ENCODE peak calls at places on chromosomes 12 and 14, in five cellular contexts. One of them, this sample, is unnamed.

GRCh38 chr12:87217486-87217885 is 811.7 kb downstream of the C12orf50 start:
- DNase-seq in mesothelial cell of epicardium: no peak
- DNase-seq in MCF 10A: no peak
- DNase-seq in activated T-helper 1 cell treated with anti-CD3 and anti-CD28 coated beads, Interleukin-12 subunit alpha, Interleukin-12 subunit beta, Interleukin-2, Interleukin-4 antibody, amounts not matched to agents 30 ng/mL and 10 ng/mL and 1 ng/mL, durations not matched to agents 14 hours and 24 hours and 36 hours: no peak
- DNase-seq in progenitor cell of endocrine pancreas: no peak
- DNase-seq in this sample: no peak

GRCh38 chr12:101823039-101823438 is 7.7 kb downstream of the GNPTAB start:
- DNase-seq in activated T-helper 1 cell treated with anti-CD3 and anti-CD28 coated beads, Interleukin-12 subunit alpha, Interleukin-12 subunit beta, Interleukin-2, Interleukin-4 antibody, amounts not matched to agents 30 ng/mL and 10 ng/mL and 1 ng/mL, durations not matched to agents 14 hours and 24 hours and 36 hours: no peak
- DNase-seq in progenitor cell of endocrine pancreas: no peak
- DNase-seq in MCF 10A: no peak
- DNase-seq in mesothelial cell of epicardium: no peak
- DNase-seq in this sample: no peak

GRCh38 chr12:65810036-65810435 is 14.2 kb upstream of the HMGA2 start:
- DNase-seq in mesothelial cell of epicardium: no peak
- DNase-seq in activated T-helper 1 cell treated with anti-CD3 and anti-CD28 coated beads, Interleukin-12 subunit alpha, Interleukin-12 subunit beta, Interleukin-2, Interleukin-4 antibody, amounts not matched to agents 30 ng/mL and 10 ng/mL and 1 ng/mL, durations not matched to agents 14 hours and 24 hours and 36 hours: no peak
- DNase-seq in progenitor cell of endocrine pancreas: no peak
- DNase-seq in MCF 10A: no peak
- DNase-seq in this sample: peak

GRCh38 chr14:76396714-76397187 is 20.8 kb downstream of the ESRRB start:
- DNase-seq in mesothelial cell of epicardium: no peak
- DNase-seq in progenitor cell of endocrine pancreas: no peak
- DNase-seq in MCF 10A: no peak
- DNase-seq in activated T-helper 1 cell treated with anti-CD3 and anti-CD28 coated beads, Interleukin-12 subunit alpha, Interleukin-12 subunit beta, Interleukin-2, Interleukin-4 antibody, amounts not matched to agents 30 ng/mL and 10 ng/mL and 1 ng/mL, durations not matched to agents 14 hours and 24 hours and 36 hours: no peak
- DNase-seq in this sample: no peak

GRCh38 chr12:10167588-10167987 is 4.3 kb downstream of the OLR1 start:
- DNase-seq in mesothelial cell of epicardium: no peak
- DNase-seq in MCF 10A: peak
- DNase-seq in activated T-helper 1 cell treated with anti-CD3 and anti-CD28 coated beads, Interleukin-12 subunit alpha, Interleukin-12 subunit beta, Interleukin-2, Interleukin-4 antibody, amounts not matched to agents 30 ng/mL and 10 ng/mL and 1 ng/mL, durations not matched to agents 14 hours and 24 hours and 36 hours: no peak
- DNase-seq in progenitor cell of endocrine pancreas: no peak
- DNase-seq in this sample: no peak

GRCh38 chr14:68655961-68656360 is 136.9 kb downstream of the ZFP36L1 start:
- DNase-seq in mesothelial cell of epicardium: peak
- DNase-seq in activated T-helper 1 cell treated with anti-CD3 and anti-CD28 coated beads, Interleukin-12 subunit alpha, Interleukin-12 subunit beta, Interleukin-2, Interleukin-4 antibody, amounts not matched to agents 30 ng/mL and 10 ng/mL and 1 ng/mL, durations not matched to agents 14 hours and 24 hours and 36 hours: no peak
- DNase-seq in MCF 10A: peak
- DNase-seq in progenitor cell of endocrine pancreas: no peak
- DNase-seq in this sample: no peak

GRCh38 chr12:95548056-95548538 is 3.2 kb downstream of the USP44 start:
- DNase-seq in mesothelial cell of epicardium: peak
- DNase-seq in progenitor cell of endocrine pancreas: peak
- DNase-seq in activated T-helper 1 cell treated with anti-CD3 and anti-CD28 coated beads, Interleukin-12 subunit alpha, Interleukin-12 subunit beta, Interleukin-2, Interleukin-4 antibody, amounts not matched to agents 30 ng/mL and 10 ng/mL and 1 ng/mL, durations not matched to agents 14 hours and 24 hours and 36 hours: peak
- DNase-seq in MCF 10A: no peak
- DNase-seq in this sample: no peak

GRCh38 chr14:101225729-101226152 is 322.2 kb upstream of the RTL1 start:
- DNase-seq in mesothelial cell of epicardium: peak
- DNase-seq in MCF 10A: no peak
- DNase-seq in progenitor cell of endocrine pancreas: no peak
- DNase-seq in activated T-helper 1 cell treated with anti-CD3 and anti-CD28 coated beads, Interleukin-12 subunit alpha, Interleukin-12 subunit beta, Interleukin-2, Interleukin-4 antibody, amounts not matched to agents 30 ng/mL and 10 ng/mL and 1 ng/mL, durations not matched to agents 14 hours and 24 hours and 36 hours: no peak
- DNase-seq in this sample: no peak

GRCh38 chr14:50590464-50590863 is 30.5 kb downstream of the ATL1 start:
- DNase-seq in activated T-helper 1 cell treated with anti-CD3 and anti-CD28 coated beads, Interleukin-12 subunit alpha, Interleukin-12 subunit beta, Interleukin-2, Interleukin-4 antibody, amounts not matched to agents 30 ng/mL and 10 ng/mL and 1 ng/mL, durations not matched to agents 14 hours and 24 hours and 36 hours: no peak
- DNase-seq in mesothelial cell of epicardium: no peak
- DNase-seq in MCF 10A: no peak
- DNase-seq in progenitor cell of endocrine pancreas: no peak
- DNase-seq in this sample: no peak

GRCh38 chr14:100445436-100446088 is 122.4 kb downstream of the SLC25A47 start:
- DNase-seq in MCF 10A: no peak
- DNase-seq in mesothelial cell of epicardium: no peak
- DNase-seq in activated T-helper 1 cell treated with anti-CD3 and anti-CD28 coated beads, Interleukin-12 subunit alpha, Interleukin-12 subunit beta, Interleukin-2, Interleukin-4 antibody, amounts not matched to agents 30 ng/mL and 10 ng/mL and 1 ng/mL, durations not matched to agents 14 hours and 24 hours and 36 hours: no peak
- DNase-seq in progenitor cell of endocrine pancreas: no peak
- DNase-seq in this sample: no peak

GRCh38 chr12:9118161-9118560 is 2.4 kb upstream of the A2M start:
- DNase-seq in MCF 10A: no peak
- DNase-seq in progenitor cell of endocrine pancreas: no peak
- DNase-seq in mesothelial cell of epicardium: no peak
- DNase-seq in activated T-helper 1 cell treated with anti-CD3 and anti-CD28 coated beads, Interleukin-12 subunit alpha, Interleukin-12 subunit beta, Interleukin-2, Interleukin-4 antibody, amounts not matched to agents 30 ng/mL and 10 ng/mL and 1 ng/mL, durations not matched to agents 14 hours and 24 hours and 36 hours: no peak
- DNase-seq in this sample: no peak

GRCh38 chr12:93167331-93167730 is 210.4 kb upstream of the NUDT4 start:
- DNase-seq in activated T-helper 1 cell treated with anti-CD3 and anti-CD28 coated beads, Interleukin-12 subunit alpha, Interleukin-12 subunit beta, Interleukin-2, Interleukin-4 antibody, amounts not matched to agents 30 ng/mL and 10 ng/mL and 1 ng/mL, durations not matched to agents 14 hours and 24 hours and 36 hours: no peak
- DNase-seq in progenitor cell of endocrine pancreas: no peak
- DNase-seq in mesothelial cell of epicardium: no peak
- DNase-seq in MCF 10A: no peak
- DNase-seq in this sample: no peak

GRCh38 chr14:74863274-74863673 is 12.7 kb downstream of the PROX2 start:
- DNase-seq in mesothelial cell of epicardium: no peak
- DNase-seq in progenitor cell of endocrine pancreas: no peak
- DNase-seq in MCF 10A: no peak
- DNase-seq in activated T-helper 1 cell treated with anti-CD3 and anti-CD28 coated beads, Interleukin-12 subunit alpha, Interleukin-12 subunit beta, Interleukin-2, Interleukin-4 antibody, amounts not matched to agents 30 ng/mL and 10 ng/mL and 1 ng/mL, durations not matched to agents 14 hours and 24 hours and 36 hours: no peak
- DNase-seq in this sample: no peak

GRCh38 chr12:123494124-123494843 is 36.3 kb downstream of the SNRNP35 start:
- DNase-seq in activated T-helper 1 cell treated with anti-CD3 and anti-CD28 coated beads, Interleukin-12 subunit alpha, Interleukin-12 subunit beta, Interleukin-2, Interleukin-4 antibody, amounts not matched to agents 30 ng/mL and 10 ng/mL and 1 ng/mL, durations not matched to agents 14 hours and 24 hours and 36 hours: no peak
- DNase-seq in MCF 10A: no peak
- DNase-seq in progenitor cell of endocrine pancreas: no peak
- DNase-seq in mesothelial cell of epicardium: no peak
- DNase-seq in this sample: no peak

GRCh38 chr12:14612895-14613294 is 45.2 kb upstream of the PLBD1 start:
- DNase-seq in MCF 10A: no peak
- DNase-seq in mesothelial cell of epicardium: no peak
- DNase-seq in progenitor cell of endocrine pancreas: no peak
- DNase-seq in activated T-helper 1 cell treated with anti-CD3 and anti-CD28 coated beads, Interleukin-12 subunit alpha, Interleukin-12 subunit beta, Interleukin-2, Interleukin-4 antibody, amounts not matched to agents 30 ng/mL and 10 ng/mL and 1 ng/mL, durations not matched to agents 14 hours and 24 hours and 36 hours: no peak
- DNase-seq in this sample: no peak

GRCh38 chr14:79369359-79370332 is 841.7 kb downstream of the DIO2 start:
- DNase-seq in activated T-helper 1 cell treated with anti-CD3 and anti-CD28 coated beads, Interleukin-12 subunit alpha, Interleukin-12 subunit beta, Interleukin-2, Interleukin-4 antibody, amounts not matched to agents 30 ng/mL and 10 ng/mL and 1 ng/mL, durations not matched to agents 14 hours and 24 hours and 36 hours: no peak
- DNase-seq in mesothelial cell of epicardium: no peak
- DNase-seq in progenitor cell of endocrine pancreas: no peak
- DNase-seq in MCF 10A: peak
- DNase-seq in this sample: peak

GRCh38 chr12:103513875-103514274 is 18.1 kb upstream of the C12orf42 start:
- DNase-seq in activated T-helper 1 cell treated with anti-CD3 and anti-CD28 coated beads, Interleukin-12 subunit alpha, Interleukin-12 subunit beta, Interleukin-2, Interleukin-4 antibody, amounts not matched to agents 30 ng/mL and 10 ng/mL and 1 ng/mL, durations not matched to agents 14 hours and 24 hours and 36 hours: no peak
- DNase-seq in progenitor cell of endocrine pancreas: no peak
- DNase-seq in MCF 10A: no peak
- DNase-seq in mesothelial cell of epicardium: no peak
- DNase-seq in this sample: no peak

GRCh38 chr14:68987653-68988036 is 8.5 kb upstream of the ACTN1 start:
- DNase-seq in progenitor cell of endocrine pancreas: no peak
- DNase-seq in mesothelial cell of epicardium: no peak
- DNase-seq in activated T-helper 1 cell treated with anti-CD3 and anti-CD28 coated beads, Interleukin-12 subunit alpha, Interleukin-12 subunit beta, Interleukin-2, Interleukin-4 antibody, amounts not matched to agents 30 ng/mL and 10 ng/mL and 1 ng/mL, durations not matched to agents 14 hours and 24 hours and 36 hours: no peak
- DNase-seq in MCF 10A: peak
- DNase-seq in this sample: no peak

GRCh38 chr12:121805800-121806555 is 2.2 kb downstream of the SETD1B start:
- DNase-seq in MCF 10A: no peak
- DNase-seq in progenitor cell of endocrine pancreas: no peak
- DNase-seq in activated T-helper 1 cell treated with anti-CD3 and anti-CD28 coated beads, Interleukin-12 subunit alpha, Interleukin-12 subunit beta, Interleukin-2, Interleukin-4 antibody, amounts not matched to agents 30 ng/mL and 10 ng/mL and 1 ng/mL, durations not matched to agents 14 hours and 24 hours and 36 hours: no peak
- DNase-seq in mesothelial cell of epicardium: no peak
- DNase-seq in this sample: no peak

GRCh38 chr12:87828384-87828973 is 200.7 kb downstream of the C12orf50 start:
- DNase-seq in activated T-helper 1 cell treated with anti-CD3 and anti-CD28 coated beads, Interleukin-12 subunit alpha, Interleukin-12 subunit beta, Interleukin-2, Interleukin-4 antibody, amounts not matched to agents 30 ng/mL and 10 ng/mL and 1 ng/mL, durations not matched to agents 14 hours and 24 hours and 36 hours: no peak
- DNase-seq in MCF 10A: no peak
- DNase-seq in progenitor cell of endocrine pancreas: no peak
- DNase-seq in mesothelial cell of epicardium: no peak
- DNase-seq in this sample: no peak

GRCh38 chr14:80681651-80682050 is 259.9 kb downstream of the CEP128 start:
- DNase-seq in MCF 10A: no peak
- DNase-seq in activated T-helper 1 cell treated with anti-CD3 and anti-CD28 coated beads, Interleukin-12 subunit alpha, Interleukin-12 subunit beta, Interleukin-2, Interleukin-4 antibody, amounts not matched to agents 30 ng/mL and 10 ng/mL and 1 ng/mL, durations not matched to agents 14 hours and 24 hours and 36 hours: no peak
- DNase-seq in progenitor cell of endocrine pancreas: no peak
- DNase-seq in mesothelial cell of epicardium: no peak
- DNase-seq in this sample: no peak

GRCh38 chr12:27463826-27464554 is 17.5 kb downstream of the SMCO2 start:
- DNase-seq in activated T-helper 1 cell treated with anti-CD3 and anti-CD28 coated beads, Interleukin-12 subunit alpha, Interleukin-12 subunit beta, Interleukin-2, Interleukin-4 antibody, amounts not matched to agents 30 ng/mL and 10 ng/mL and 1 ng/mL, durations not matched to agents 14 hours and 24 hours and 36 hours: no peak
- DNase-seq in progenitor cell of endocrine pancreas: no peak
- DNase-seq in MCF 10A: no peak
- DNase-seq in mesothelial cell of epicardium: no peak
- DNase-seq in this sample: peak

GRCh38 chr14:99467338-99468075 is 13.2 kb downstream of the SETD3 start:
- DNase-seq in activated T-helper 1 cell treated with anti-CD3 and anti-CD28 coated beads, Interleukin-12 subunit alpha, Interleukin-12 subunit beta, Interleukin-2, Interleukin-4 antibody, amounts not matched to agents 30 ng/mL and 10 ng/mL and 1 ng/mL, durations not matched to agents 14 hours and 24 hours and 36 hours: no peak
- DNase-seq in mesothelial cell of epicardium: no peak
- DNase-seq in MCF 10A: no peak
- DNase-seq in progenitor cell of endocrine pancreas: no peak
- DNase-seq in this sample: no peak

GRCh38 chr12:69602954-69603353 is 7.8 kb downstream of the LRRC10 start:
- DNase-seq in MCF 10A: no peak
- DNase-seq in activated T-helper 1 cell treated with anti-CD3 and anti-CD28 coated beads, Interleukin-12 subunit alpha, Interleukin-12 subunit beta, Interleukin-2, Interleukin-4 antibody, amounts not matched to agents 30 ng/mL and 10 ng/mL and 1 ng/mL, durations not matched to agents 14 hours and 24 hours and 36 hours: no peak
- DNase-seq in progenitor cell of endocrine pancreas: no peak
- DNase-seq in mesothelial cell of epicardium: no peak
- DNase-seq in this sample: no peak

GRCh38 chr12:18079541-18080230 is 10.3 kb downstream of the RERGL start:
- DNase-seq in MCF 10A: no peak
- DNase-seq in progenitor cell of endocrine pancreas: no peak
- DNase-seq in mesothelial cell of epicardium: no peak
- DNase-seq in activated T-helper 1 cell treated with anti-CD3 and anti-CD28 coated beads, Interleukin-12 subunit alpha, Interleukin-12 subunit beta, Interleukin-2, Interleukin-4 antibody, amounts not matched to agents 30 ng/mL and 10 ng/mL and 1 ng/mL, durations not matched to agents 14 hours and 24 hours and 36 hours: no peak
- DNase-seq in this sample: no peak

GRCh38 chr12:64236549-64236948 is 14.5 kb upstream of the KICS2 start:
- DNase-seq in activated T-helper 1 cell treated with anti-CD3 and anti-CD28 coated beads, Interleukin-12 subunit alpha, Interleukin-12 subunit beta, Interleukin-2, Interleukin-4 antibody, amounts not matched to agents 30 ng/mL and 10 ng/mL and 1 ng/mL, durations not matched to agents 14 hours and 24 hours and 36 hours: no peak
- DNase-seq in MCF 10A: peak
- DNase-seq in mesothelial cell of epicardium: no peak
- DNase-seq in progenitor cell of endocrine pancreas: no peak
- DNase-seq in this sample: no peak

This sample was measured in AG09309.